ENCODE peak calls at places on chromosomes 11 and 22, in four cellular contexts. L, Q, M and Z are unnamed samples.
A peak's percentile ranks its signal among the peaks of the same experiment; 100 is the strongest.

GRCh38 chr11:67276821-67277230 is 10.6 kb downstream of the GRK2 start:
- DNase-seq in L (no peak), Q (no peak), M (no peak), Z (peak; percentile 65)

GRCh38 chr22:37519268-37520195 is at the start of gene CARD10:
- DNase-seq in L (no peak), Q (peak; percentile 11), M (peak; percentile 60), Z (no peak)

GRCh38 chr11:118785362-118785761 is 5.6 kb downstream of the DDX6 start:
- DNase-seq in L (no peak), Q (no peak), M (peak; percentile 51), Z (no peak)

GRCh38 chr11:11845551-11845950 is 3.8 kb downstream of the USP47 start:
- DNase-seq in L (no peak), Q (no peak), M (peak; percentile 58), Z (no peak)

GRCh38 chr11:16925495-16926065 is 88.6 kb downstream of the PLEKHA7 start:
- DNase-seq in L (peak; percentile 18), Q (no peak), M (peak; percentile 58), Z (no peak)

GRCh38 chr11:62413060-62413696 is 5.7 kb upstream of the SCGB1A1 start:
- DNase-seq in L (no peak), Q (no peak), M (no peak), Z (no peak)

GRCh38 chr11:45233121-45233803 is 52.9 kb downstream of the SYT13 start:
- DNase-seq in L (peak; percentile 78), Q (peak; percentile 34), M (peak; percentile 60), Z (peak; percentile 55)

GRCh38 chr11:67646535-67647336 is 3.8 kb downstream of the ACY3 start:
- DNase-seq in L (no peak), Q (no peak), M (no peak), Z (peak; percentile 77)

GRCh38 chr11:77381749-77382693 is 80.5 kb upstream of the GDPD4 start:
- DNase-seq in L (no peak), Q (no peak), M (peak; percentile 71), Z (no peak)

GRCh38 chr11:45105233-45105992 is 41.0 kb upstream of the PRDM11 start:
- DNase-seq in L (peak; percentile 69), Q (peak; percentile 63), M (peak; percentile 90), Z (peak; percentile 38)

GRCh38 chr11:112320668-112321067 is 60.0 kb upstream of the PLET1 start:
- DNase-seq in L (peak; percentile 30), Q (no peak), M (peak; percentile 80), Z (no peak)

GRCh38 chr22:30890689-30891442 is 77.7 kb downstream of the MORC2 start:
- DNase-seq in L (peak; percentile 26), Q (no peak), M (peak; percentile 44), Z (peak; percentile 10)

GRCh38 chr22:46588279-46589140 is 31.7 kb upstream of the GRAMD4 start:
- DNase-seq in L (no peak), Q (no peak), M (no peak), Z (no peak)

GRCh38 chr11:126317681-126318641 is 14.1 kb downstream of the DCPS start:
- DNase-seq in L (peak; percentile 84), Q (no peak), M (peak; percentile 87), Z (peak; percentile 79)

GRCh38 chr22:48895831-48896765 is 931.6 kb downstream of the BRD1 start:
- DNase-seq in L (no peak), Q (no peak), M (no peak), Z (no peak)

GRCh38 chr11:33869511-33870422 is 22.1 kb downstream of the LMO2 start:
- DNase-seq in L (peak; percentile 19), Q (peak; percentile 25), M (peak; percentile 58), Z (no peak)

GRCh38 chr22:45572444-45572843 is 69.8 kb downstream of the FBLN1 start:
- DNase-seq in L (no peak), Q (no peak), M (peak; percentile 45), Z (no peak)

GRCh38 chr22:22086501-22087158 is 104.0 kb upstream of the TOP3B start:
- DNase-seq in L (no peak), Q (no peak), M (no peak), Z (no peak)

GRCh38 chr22:22084089-22084711 is 101.6 kb upstream of the TOP3B start:
- DNase-seq in L (no peak), Q (no peak), M (no peak), Z (no peak)

GRCh38 chr22:22082960-22083359 is 100.4 kb upstream of the TOP3B start:
- DNase-seq in L (no peak), Q (no peak), M (no peak), Z (no peak)

GRCh38 chr22:22087854-22088657 is 105.5 kb upstream of the TOP3B start:
- DNase-seq in L (no peak), Q (no peak), M (no peak), Z (no peak)

DNA sequence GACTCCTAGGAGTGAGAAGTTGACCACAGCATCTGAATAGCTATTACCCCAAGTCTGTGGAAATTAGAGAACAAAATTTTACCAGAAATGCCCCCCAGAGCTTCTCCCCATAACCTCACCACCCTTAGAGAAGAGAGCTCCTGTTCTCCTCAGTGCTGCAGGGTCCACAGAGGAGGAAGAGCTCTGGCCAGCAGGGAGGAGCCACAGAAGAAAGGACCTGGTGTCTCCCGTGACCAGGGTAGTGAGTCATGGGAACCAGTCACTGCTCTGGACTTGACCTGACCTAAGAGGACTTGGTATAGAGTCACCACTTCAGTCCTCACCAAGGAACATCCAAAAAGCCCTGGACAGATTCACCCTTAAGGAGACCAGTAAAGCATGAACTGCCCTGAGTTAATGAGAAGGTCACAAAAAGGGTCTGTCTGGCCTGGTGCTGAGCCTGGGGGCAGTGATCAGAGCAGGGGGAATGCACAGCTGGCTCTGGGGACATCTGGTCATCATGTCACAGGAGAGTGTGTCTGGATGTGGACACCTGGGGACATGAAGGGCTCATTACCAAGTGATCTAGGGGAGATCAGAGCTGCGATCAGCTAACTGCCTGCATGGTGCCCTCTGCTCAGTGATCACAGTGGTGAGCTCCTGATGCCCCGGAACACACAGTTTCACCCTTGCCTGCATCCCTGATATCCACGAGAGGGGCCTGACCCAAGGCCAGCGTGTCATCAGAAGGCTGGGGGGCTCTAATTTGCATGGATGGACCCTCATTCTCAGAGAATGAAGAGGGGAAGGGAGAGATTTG is 103.3 kb upstream of the TOP3B start:
- DNase-seq in L (no peak), Q (no peak), M (no peak), Z (no peak)
- H3K4me3 ChIP-seq in L (no peak overlapping the region), Q (no peak overlapping the region), M (no peak overlapping the region), Z (no peak overlapping the region)

GRCh38 chr11:68750197-68750987 is 928 bp downstream of the TESMIN start:
- DNase-seq in L (no peak), Q (no peak), M (no peak), Z (no peak)
- H3K4me3 ChIP-seq in L (no peak overlapping the region), Q (no peak overlapping the region), M (no peak overlapping the region), Z (no peak overlapping the region)

DNA sequence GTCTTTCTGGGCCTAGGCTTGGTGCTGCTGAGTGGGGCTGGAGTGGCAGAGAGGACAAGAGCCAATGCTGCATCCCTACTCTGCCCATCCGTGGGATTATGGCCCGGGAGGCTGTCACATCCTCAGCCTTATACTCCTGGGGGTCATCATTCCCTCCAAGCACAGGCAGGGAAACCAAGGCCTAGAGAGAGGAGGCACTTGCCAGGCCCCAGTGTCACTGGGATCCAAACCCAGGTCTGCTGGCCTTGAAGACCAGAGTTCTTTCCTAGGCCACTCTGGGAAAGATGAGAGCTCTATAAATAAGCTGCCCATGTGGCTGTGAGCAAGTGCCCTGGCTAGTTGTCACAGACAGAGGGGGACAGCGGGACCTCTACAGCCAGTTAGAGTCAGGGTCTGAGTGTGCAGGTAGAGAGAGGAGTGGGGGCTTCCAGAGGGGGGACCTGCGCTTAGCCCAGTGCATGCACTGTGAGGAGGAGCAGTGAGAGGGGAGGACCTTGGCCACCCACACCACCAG is 4.8 kb downstream of the RELT start:
- DNase-seq in L (no peak), Q (no peak), M (no peak), Z (no peak)
- H3K4me3 ChIP-seq in L (no peak overlapping the region), Q (no peak overlapping the region), M (no peak overlapping the region), Z (no peak overlapping the region)

DNA sequence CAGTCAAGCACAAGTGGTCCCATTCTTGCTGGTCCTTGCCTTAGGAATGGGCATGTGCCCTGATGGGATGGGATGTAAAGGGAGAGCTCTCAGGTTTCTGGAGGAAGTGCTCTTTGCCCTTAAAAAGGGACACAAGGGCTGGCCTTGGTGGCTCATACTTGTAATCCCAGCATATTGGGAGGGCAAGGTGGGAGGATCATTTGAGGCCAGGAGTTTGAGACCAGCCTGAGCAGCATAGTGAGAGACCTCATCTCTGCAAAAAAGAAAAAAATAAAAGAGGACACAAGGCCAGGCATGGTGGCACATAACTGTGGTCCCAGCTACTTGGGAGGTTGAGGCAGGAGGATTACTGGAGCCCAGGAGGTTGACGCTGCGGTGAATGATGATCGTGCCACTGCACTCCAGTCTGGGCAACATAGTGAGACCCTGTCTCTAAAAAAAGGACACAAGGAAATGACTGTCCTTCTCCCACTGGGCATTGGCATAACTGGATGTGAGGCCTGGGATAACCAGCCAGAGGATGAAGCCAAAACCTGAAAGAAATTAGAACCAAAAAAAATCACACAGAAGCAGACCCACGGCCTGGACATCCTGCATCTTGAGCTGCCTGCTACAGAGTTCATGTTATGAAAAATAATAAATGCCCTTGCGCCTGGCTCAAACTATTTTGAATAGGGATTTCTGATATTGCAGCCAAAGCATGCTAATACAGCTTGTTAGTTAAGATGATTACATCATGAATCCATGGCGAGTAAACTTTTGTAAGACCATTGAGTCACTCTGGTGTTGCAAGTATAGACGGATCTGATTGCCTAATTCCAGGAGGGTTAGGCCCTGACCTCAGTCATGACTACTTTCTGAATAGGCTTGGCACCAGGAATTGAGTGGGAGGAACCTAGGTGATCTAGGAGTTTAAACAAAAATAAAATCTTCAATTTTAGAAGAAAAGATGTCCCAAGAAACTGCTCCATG is 12.9 kb upstream of the CRKL start:
- DNase-seq in L (peak; percentile 28), Q (no peak), M (peak; percentile 97), Z (no peak)
- H3K4me3 ChIP-seq in L (no peak overlapping the region), Q (no peak overlapping the region), M (no peak overlapping the region), Z (no peak overlapping the region)

GRCh38 chr11:94133752-94134151 is 5.1 kb downstream of the PANX1 start:
- DNase-seq in L (no peak), Q (no peak), M (no peak), Z (no peak)

GRCh38 chr11:94132823-94133408 is 4.3 kb downstream of the PANX1 start:
- DNase-seq in L (no peak), Q (no peak), M (no peak), Z (no peak)

GRCh38 chr11:94131363-94132115 is 2.9 kb downstream of the PANX1 start:
- DNase-seq in L (peak; percentile 56), Q (no peak), M (no peak), Z (no peak)

GRCh38 chr11:94130589-94131362 is 2.1 kb downstream of the PANX1 start:
- DNase-seq in L (peak; percentile 31), Q (no peak), M (peak; percentile 93), Z (no peak)

DNA sequence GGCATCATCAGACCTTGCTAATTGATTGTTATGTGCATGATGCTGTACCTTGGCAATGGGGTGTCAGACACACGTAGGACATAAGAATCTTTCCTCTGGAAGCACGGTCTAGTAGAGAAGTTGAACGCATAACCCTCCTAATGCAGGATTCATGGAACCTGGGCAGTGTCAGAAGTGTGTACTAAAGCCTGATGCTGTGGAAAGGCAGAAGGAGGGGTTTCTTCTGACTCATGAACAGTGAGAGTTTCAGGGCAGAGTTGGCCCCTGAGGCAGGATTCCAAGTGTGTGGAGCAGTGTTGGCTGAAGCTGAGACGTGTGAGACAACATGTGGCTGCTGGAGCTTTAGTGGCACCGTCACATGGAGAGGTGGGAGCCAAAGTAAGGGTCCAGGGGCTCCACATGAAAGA is 3.5 kb downstream of the PANX1 start:
- DNase-seq in L (peak; percentile 34), Q (no peak), M (peak; percentile 86), Z (no peak)
- H3K4me3 ChIP-seq in L (no peak overlapping the region), Q (no peak overlapping the region), M (peak overlapping the region; percentile 93), Z (no peak overlapping the region)